ENCODE peak calls at places on chromosomes 6 and 20, in eight cellular contexts. K, G, T, N, R, M, O and A are unnamed samples.

GRCh38 chr20:39960522-39961420 is 728.3 kb downstream of the MAFB start:
- DNase-seq in M (no peak), G (no peak), R (no peak), N (no peak), K (no peak), T (no peak), O (no peak), A (no peak)

GRCh38 chr6:106792536-106793236 is 163.3 kb downstream of the QRSL1 start:
- DNase-seq in R (no peak), N (no peak), G (no peak), T (no peak), O (no peak), K (no peak), M (no peak), A (no peak)

GRCh38 chr6:11950109-11950508 is 62.0 kb upstream of the HIVEP1 start:
- DNase-seq in G (no peak), K (no peak), R (no peak), M (no peak), N (no peak), T (no peak), O (no peak), A (no peak)

GRCh38 chr20:1809121-1809520 is 86.1 kb upstream of the SIRPA start:
- DNase-seq in G (no peak), N (peak), K (peak), R (no peak), T (no peak), M (peak), O (no peak), A (no peak)

GRCh38 chr20:51640743-51641142 is 98.2 kb upstream of the NFATC2 start:
- DNase-seq in K (no peak), R (no peak), M (no peak), G (no peak), T (no peak), N (no peak), O (no peak), A (no peak)

GRCh38 chr20:44967207-44967807 is 995 bp downstream of the STK4 start:
- DNase-seq in R (no peak), K (peak), G (no peak), N (peak), M (peak), T (no peak), O (no peak), A (no peak)

GRCh38 chr6:86683132-86683908 is 254.0 kb upstream of the HTR1E start:
- DNase-seq in O (no peak), M (no peak), T (no peak), N (no peak), K (no peak), G (no peak), R (no peak), A (peak)

GRCh38 chr20:36465109-36466080 is 75.9 kb upstream of the MYL9 start:
- DNase-seq in N (peak), R (peak), G (peak), K (peak), T (peak), O (no peak), M (peak), A (peak)

GRCh38 chr6:98039876-98040605 is 757.0 kb upstream of the MMS22L start:
- DNase-seq in T (no peak), M (no peak), K (peak), R (no peak), G (no peak), O (no peak), N (peak), A (no peak)

GRCh38 chr20:48310312-48310711 is 517.5 kb downstream of the PREX1 start:
- DNase-seq in M (no peak), K (no peak), N (no peak), R (no peak), G (no peak), O (no peak), T (no peak), A (no peak)

GRCh38 chr6:13406781-13407180 is 78.4 kb upstream of the TBC1D7 start:
- DNase-seq in T (no peak), N (peak), R (no peak), O (no peak), M (no peak), K (no peak), G (no peak), A (peak)

GRCh38 chr6:10521104-10521808 is at the start of gene GCNT2:
- DNase-seq in K (no peak), G (no peak), T (no peak), M (peak), R (no peak), N (peak), O (peak), A (no peak)

GRCh38 chr6:87393026-87393622 is 14.6 kb upstream of the CFAP206 start:
- DNase-seq in O (no peak), G (peak), M (peak), R (peak), T (peak), K (peak), N (peak), A (peak)

GRCh38 chr20:11447371-11448100 is 470.2 kb upstream of the BTBD3 start:
- DNase-seq in N (no peak), G (no peak), R (no peak), K (no peak), O (no peak), T (no peak), M (no peak), A (no peak)

GRCh38 chr6:113909224-113909856 is 52.2 kb downstream of the MARCKS start:
- DNase-seq in R (peak), G (no peak), T (peak), K (peak), N (peak), M (peak), O (no peak), A (peak)

GRCh38 chr6:125114248-125114858 is 39.2 kb upstream of the TPD52L1 start:
- DNase-seq in K (peak), R (peak), O (no peak), M (peak), G (peak), T (peak), N (peak), A (no peak)

GRCh38 chr6:34234667-34235604 is 1.7 kb upstream of the HMGA1 start:
- DNase-seq in M (no peak), G (peak), K (no peak), N (no peak), R (no peak), T (no peak), O (peak), A (peak)

GRCh38 chr6:27948237-27948636 is 8.8 kb upstream of the OR2B6 start:
- DNase-seq in R (no peak), G (no peak), T (no peak), K (no peak), O (no peak), N (no peak), M (no peak), A (no peak)

GRCh38 chr20:44357020-44357419 is 1.5 kb downstream of the HNF4A start:
- DNase-seq in M (no peak), G (no peak), O (no peak), N (no peak), R (no peak), K (no peak), T (no peak), A (no peak)

GRCh38 chr20:37398750-37399621 is 53.0 kb downstream of the SRC start:
- DNase-seq in G (no peak), K (no peak), M (no peak), O (no peak), T (no peak), N (no peak), R (no peak), A (no peak)

GRCh38 chr6:165586706-165587105 is 76.3 kb downstream of the PDE10A start:
- DNase-seq in G (no peak), T (no peak), M (no peak), O (no peak), N (no peak), R (no peak), K (no peak), A (no peak)

GRCh38 chr6:16316741-16317251 is 78.4 kb downstream of the GMPR start:
- DNase-seq in O (no peak), R (no peak), K (peak), M (peak), N (peak), T (peak), G (no peak), A (peak)

GRCh38 chr6:19999319-20000191 is 162.4 kb downstream of the ID4 start:
- DNase-seq in M (no peak), O (no peak), N (peak), K (peak), R (no peak), G (no peak), T (no peak), A (peak)

GRCh38 chr20:36004045-36004444 is 35.7 kb downstream of the CNBD2 start:
- DNase-seq in R (no peak), N (no peak), T (no peak), O (no peak), K (peak), G (no peak), M (no peak), A (no peak)

GRCh38 chr6:47455533-47456209 is 21.9 kb upstream of the CD2AP start:
- DNase-seq in M (no peak), G (no peak), T (peak), R (no peak), O (no peak), K (peak), N (peak), A (no peak)

GRCh38 chr20:54397292-54398155 is 77.9 kb upstream of the DOK5 start:
- DNase-seq in M (peak), K (no peak), T (no peak), O (no peak), R (no peak), G (no peak), N (peak), A (no peak)

GRCh38 chr6:3052481-3053230 is 15.6 kb upstream of the RIPK1 start:
- DNase-seq in N (no peak), T (no peak), O (no peak), G (no peak), K (no peak), M (peak), R (no peak), A (peak)

GRCh38 chr20:1300083-1300840 is 28.7 kb downstream of the SDCBP2 start:
- DNase-seq in G (no peak), M (no peak), R (no peak), T (no peak), K (no peak), N (no peak), O (no peak), A (peak)

GRCh38 chr6:137156650-137157049 is 16.8 kb downstream of the IL22RA2 start:
- DNase-seq in G (no peak), O (no peak), N (peak), R (no peak), T (no peak), M (no peak), K (no peak), A (no peak)